ENCODE peak calls at places on chromosomes 6 and 20, in ten cellular contexts. G is transverse colon, O is A549, A is sigmoid colon, F is HepG2, R is SK-N-SH, L is ovary, X is stomach, Q is tibial nerve, B is suprapubic skin. N is an unnamed sample.

GRCh38 chr6:55239099-55239498 is 64.8 kb downstream of the HCRTR2 start:
- DNase-seq in G (no peak), O (no peak), A (no peak), F (no peak), R (no peak), L (no peak), X (no peak), Q (no peak), B (no peak), N (no peak)

GRCh38 chr6:55953384-55953783 is 78.0 kb upstream of the BMP5 start:
- DNase-seq in G (no peak), O (peak), A (no peak), F (peak), R (no peak), L (no peak), X (no peak), Q (no peak), B (no peak), N (no peak)

GRCh38 chr20:50292324-50293243 is 102.0 kb downstream of the CEBPB start:
- DNase-seq in G (peak), O (peak), A (peak), F (peak), R (no peak), L (peak), X (peak), Q (peak), B (peak), N (peak)

GRCh38 chr6:170459451-170459850 is 93.7 kb downstream of the PSMB1 start:
- DNase-seq in G (peak), O (no peak), A (no peak), F (no peak), R (no peak), L (no peak), X (peak), Q (no peak), B (no peak), N (no peak)

GRCh38 chr6:138724015-138724414 is 49.6 kb upstream of the CCDC28A start:
- DNase-seq in G (peak), O (no peak), A (no peak), F (peak), R (no peak), L (no peak), X (peak), Q (peak), B (no peak), N (no peak)

GRCh38 chr20:50792708-50793574 is 1.9 kb upstream of the BCAS4 start:
- DNase-seq in G (no peak), O (no peak), A (no peak), F (no peak), R (no peak), L (no peak), X (no peak), Q (no peak), B (no peak), N (no peak)

GRCh38 chr6:111113731-111114438 is 26.6 kb downstream of the SLC16A10 start:
- DNase-seq in G (no peak), O (no peak), A (peak), F (no peak), R (peak), L (peak), X (peak), Q (no peak), B (no peak), N (no peak)

GRCh38 chr20:58433759-58434158 is 44.7 kb downstream of the VAPB start:
- DNase-seq in G (no peak), O (no peak), A (no peak), F (no peak), R (no peak), L (no peak), X (no peak), Q (no peak), B (no peak), N (no peak)

GRCh38 chr6:158031445-158032353 is 50.0 kb downstream of the SYNJ2 start:
- DNase-seq in G (peak), O (no peak), A (peak), F (no peak), R (peak), L (peak), X (peak), Q (no peak), B (no peak), N (no peak)

GRCh38 chr6:107115695-107116327 is 496 bp upstream of the BEND3 start:
- DNase-seq in G (peak), O (peak), A (peak), F (peak), R (peak), L (peak), X (peak), Q (no peak), B (peak), N (no peak)

GRCh38 chr20:25225642-25226432 is 22.0 kb upstream of the PYGB start:
- DNase-seq in G (no peak), O (no peak), A (no peak), F (no peak), R (peak), L (no peak), X (no peak), Q (no peak), B (no peak), N (no peak)

GRCh38 chr6:3272911-3273547 is 14.3 kb downstream of the PSMG4 start:
- DNase-seq in G (no peak), O (no peak), A (no peak), F (no peak), R (no peak), L (no peak), X (no peak), Q (no peak), B (no peak), N (no peak)

GRCh38 chr20:6162239-6162638 is 39.4 kb upstream of the FERMT1 start:
- DNase-seq in G (no peak), O (no peak), A (peak), F (no peak), R (no peak), L (no peak), X (no peak), Q (peak), B (no peak), N (peak)

GRCh38 chr6:146871613-146872465 is 273.1 kb downstream of the ADGB start:
- DNase-seq in G (no peak), O (no peak), A (no peak), F (peak), R (peak), L (no peak), X (no peak), Q (no peak), B (no peak), N (no peak)

GRCh38 chr6:127352519-127352918 is 9.1 kb upstream of the ECHDC1 start:
- DNase-seq in G (no peak), O (no peak), A (no peak), F (no peak), R (no peak), L (no peak), X (no peak), Q (no peak), B (no peak), N (no peak)

GRCh38 chr6:156954191-156954590 is 177.0 kb downstream of the ARID1B start:
- DNase-seq in G (no peak), O (no peak), A (no peak), F (no peak), R (no peak), L (no peak), X (no peak), Q (no peak), B (no peak), N (no peak)

GRCh38 chr20:2747676-2748235 is 52.7 kb downstream of the CPXM1 start:
- DNase-seq in G (no peak), O (no peak), A (no peak), F (no peak), R (no peak), L (no peak), X (no peak), Q (no peak), B (no peak), N (peak)

GRCh38 chr6:166494757-166495486 is 91.6 kb downstream of the RAMACL start:
- DNase-seq in G (no peak), O (no peak), A (peak), F (no peak), R (no peak), L (no peak), X (no peak), Q (no peak), B (peak), N (no peak)

GRCh38 chr20:4637081-4637797 is 84.5 kb upstream of the PRND start:
- DNase-seq in G (no peak), O (no peak), A (no peak), F (no peak), R (no peak), L (no peak), X (no peak), Q (no peak), B (no peak), N (no peak)

GRCh38 chr20:50363027-50363426 is 147.2 kb upstream of the PTPN1 start:
- DNase-seq in G (no peak), O (no peak), A (no peak), F (no peak), R (no peak), L (no peak), X (no peak), Q (no peak), B (no peak), N (no peak)

GRCh38 chr6:157244175-157244574 is 79.1 kb downstream of the TMEM242 start:
- DNase-seq in G (no peak), O (no peak), A (no peak), F (no peak), R (no peak), L (no peak), X (no peak), Q (no peak), B (no peak), N (no peak)

GRCh38 chr6:13813621-13814175 is 659 bp downstream of the MCUR1 start:
- DNase-seq in G (peak), O (peak), A (peak), F (peak), R (peak), L (peak), X (peak), Q (no peak), B (peak), N (no peak)

GRCh38 chr6:127716425-127716930 is 139.5 kb downstream of the C6orf58 start:
- DNase-seq in G (no peak), O (no peak), A (no peak), F (no peak), R (no peak), L (no peak), X (no peak), Q (no peak), B (no peak), N (no peak)

GRCh38 chr6:108564178-108564577 is 3.5 kb downstream of the FOXO3 start:
- DNase-seq in G (no peak), O (no peak), A (no peak), F (no peak), R (no peak), L (no peak), X (no peak), Q (no peak), B (no peak), N (no peak)

GRCh38 chr20:63895886-63896135 is 885 bp downstream of the DNAJC5 start:
- DNase-seq in G (no peak), O (no peak), A (no peak), F (no peak), R (no peak), L (no peak), X (no peak), Q (no peak), B (no peak), N (no peak)

GRCh38 chr6:44059359-44060342 is 67.6 kb downstream of the MRPL14 start:
- DNase-seq in G (no peak), O (no peak), A (no peak), F (no peak), R (no peak), L (no peak), X (peak), Q (no peak), B (no peak), N (no peak)

GRCh38 chr6:157187182-157188093 is 135.9 kb downstream of the TMEM242 start:
- DNase-seq in G (no peak), O (no peak), A (peak), F (peak), R (no peak), L (no peak), X (peak), Q (no peak), B (no peak), N (no peak)

GRCh38 chr6:2945069-2945452 is 26.3 kb downstream of the SERPINB6 start:
- DNase-seq in G (no peak), O (no peak), A (no peak), F (no peak), R (no peak), L (no peak), X (no peak), Q (no peak), B (peak), N (peak)

GRCh38 chr6:14511192-14511591 is 393.6 kb downstream of the CD83 start:
- DNase-seq in G (no peak), O (no peak), A (no peak), F (no peak), R (no peak), L (no peak), X (no peak), Q (no peak), B (no peak), N (peak)

GRCh38 chr6:118659513-118660217 is 8.3 kb upstream of the CEP85L start:
- DNase-seq in G (peak), O (no peak), A (no peak), F (no peak), R (no peak), L (no peak), X (peak), Q (no peak), B (no peak), N (no peak)

GRCh38 chr6:2959909-2960719 is 11.3 kb downstream of the SERPINB6 start:
- DNase-seq in G (no peak), O (no peak), A (no peak), F (no peak), R (no peak), L (no peak), X (no peak), Q (no peak), B (no peak), N (no peak)

GRCh38 chr6:162907876-162908481 is 180.2 kb downstream of the PACRG start:
- DNase-seq in G (no peak), O (no peak), A (no peak), F (peak), R (no peak), L (no peak), X (no peak), Q (no peak), B (no peak), N (no peak)

GRCh38 chr20:63092660-63093215 is 86.0 kb upstream of the BHLHE23 start:
- DNase-seq in G (peak), O (no peak), A (peak), F (no peak), R (no peak), L (peak), X (no peak), Q (no peak), B (peak), N (no peak)

GRCh38 chr20:22182148-22182547 is 402.2 kb downstream of the FOXA2 start:
- DNase-seq in G (no peak), O (no peak), A (no peak), F (no peak), R (no peak), L (no peak), X (no peak), Q (no peak), B (no peak), N (no peak)

GRCh38 chr6:39897699-39898098 is 36.6 kb downstream of the MOCS1 start:
- DNase-seq in G (peak), O (no peak), A (no peak), F (no peak), R (no peak), L (no peak), X (no peak), Q (no peak), B (peak), N (no peak)

GRCh38 chr6:121143476-121143875 is 190.8 kb downstream of the TBC1D32 start:
- DNase-seq in G (no peak), O (no peak), A (no peak), F (no peak), R (no peak), L (no peak), X (no peak), Q (no peak), B (no peak), N (no peak)

GRCh38 chr20:40668449-40669228 is 20.4 kb downstream of the MAFB start:
- DNase-seq in G (no peak), O (no peak), A (no peak), F (peak), R (peak), L (no peak), X (no peak), Q (no peak), B (no peak), N (no peak)

GRCh38 chr20:49669601-49670189 is 44.0 kb downstream of the B4GALT5 start:
- DNase-seq in G (no peak), O (no peak), A (no peak), F (no peak), R (no peak), L (no peak), X (no peak), Q (no peak), B (no peak), N (no peak)

GRCh38 chr6:6577736-6578135 is 10.8 kb upstream of the LY86 start:
- DNase-seq in G (no peak), O (no peak), A (no peak), F (no peak), R (no peak), L (no peak), X (no peak), Q (no peak), B (no peak), N (no peak)

GRCh38 chr6:41748542-41748941 is 1.3 kb upstream of the PGC start:
- DNase-seq in G (no peak), O (no peak), A (no peak), F (peak), R (no peak), L (no peak), X (peak), Q (no peak), B (no peak), N (no peak)

GRCh38 chr20:36237477-36237876 is 1.2 kb downstream of the AAR2 start:
- DNase-seq in G (no peak), O (no peak), A (peak), F (no peak), R (no peak), L (no peak), X (no peak), Q (no peak), B (no peak), N (no peak)
- H3K4me3 ChIP-seq in G (peak), O (peak), A (peak), F (peak), R (peak), L (peak), X (peak), Q (peak), B (peak), N (peak)

DNA sequence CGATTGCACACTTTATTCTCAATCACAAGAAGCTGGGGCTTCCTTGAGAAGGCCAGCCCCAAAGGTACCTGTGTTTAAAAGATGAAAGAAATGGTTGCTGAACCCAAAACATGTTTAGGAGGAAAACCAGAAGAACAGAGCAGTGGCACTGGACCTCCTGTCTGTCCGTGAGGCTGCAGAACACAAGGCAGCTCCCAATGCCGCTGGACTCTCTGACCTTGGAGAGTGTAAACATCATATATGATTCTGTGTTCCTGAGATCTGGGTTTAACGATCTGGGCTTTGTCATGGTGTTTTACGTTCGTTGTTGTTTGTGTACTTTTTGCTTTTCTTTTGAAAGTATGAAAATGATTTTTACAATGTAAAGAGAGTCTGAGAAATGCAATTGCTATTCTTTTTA is 106.1 kb downstream of the SLC22A3 start:
- DNase-seq in G (no peak), O (no peak), A (no peak), F (peak), R (no peak), L (no peak), X (no peak), Q (no peak), B (no peak), N (peak)
- TF ChIP-seq EP300 in G (no peak), O (no peak), A (no peak), F (no peak), R (no peak), L (no peak), X (no peak), Q (no peak), B (no peak), N (no peak)

DNA sequence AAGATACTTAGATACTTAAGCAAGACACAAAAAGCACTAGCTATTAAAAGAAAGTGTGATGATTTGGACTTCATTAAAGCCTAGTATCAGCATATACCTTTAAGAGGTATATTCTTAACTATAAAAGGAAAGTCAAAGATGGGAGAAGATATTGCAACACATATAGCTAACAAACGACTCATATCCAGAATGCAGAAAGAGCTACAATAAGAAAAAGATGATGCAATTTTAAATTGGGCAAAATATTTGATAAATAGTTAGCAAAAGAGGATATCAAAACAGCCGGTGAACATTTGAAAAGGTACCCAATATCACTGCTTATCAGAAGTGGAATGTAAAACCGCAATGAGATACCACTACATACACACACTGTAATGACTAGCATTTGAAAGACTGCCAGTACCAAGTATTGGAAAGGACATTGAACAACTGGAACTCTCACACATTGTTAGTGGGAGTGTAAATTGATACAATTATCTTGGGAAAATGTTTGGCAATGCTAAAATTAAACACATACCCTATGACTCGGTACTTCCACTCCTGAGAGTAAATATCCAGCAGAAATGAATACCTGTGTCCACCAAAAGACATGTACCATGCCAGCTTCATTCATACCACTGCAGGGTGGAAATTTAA is 25.7 kb downstream of the MUC22 start:
- DNase-seq in G (no peak), O (no peak), A (no peak), F (no peak), R (no peak), L (no peak), X (no peak), Q (no peak), B (no peak), N (no peak)
- H3K4me3 ChIP-seq in G (no peak), O (no peak), A (no peak), F (no peak), R (no peak), L (no peak), X (no peak), Q (no peak), B (no peak), N (no peak)

GRCh38 chr6:45900808-45901752 is 114.6 kb downstream of the CLIC5 start:
- DNase-seq in G (no peak), O (no peak), A (no peak), F (no peak), R (no peak), L (no peak), X (no peak), Q (no peak), B (no peak), N (peak)
- TF ChIP-seq EP300 in G (no peak), O (no peak), A (no peak), F (no peak), R (no peak), L (no peak), X (no peak), Q (no peak), B (no peak), N (no peak)

DNA sequence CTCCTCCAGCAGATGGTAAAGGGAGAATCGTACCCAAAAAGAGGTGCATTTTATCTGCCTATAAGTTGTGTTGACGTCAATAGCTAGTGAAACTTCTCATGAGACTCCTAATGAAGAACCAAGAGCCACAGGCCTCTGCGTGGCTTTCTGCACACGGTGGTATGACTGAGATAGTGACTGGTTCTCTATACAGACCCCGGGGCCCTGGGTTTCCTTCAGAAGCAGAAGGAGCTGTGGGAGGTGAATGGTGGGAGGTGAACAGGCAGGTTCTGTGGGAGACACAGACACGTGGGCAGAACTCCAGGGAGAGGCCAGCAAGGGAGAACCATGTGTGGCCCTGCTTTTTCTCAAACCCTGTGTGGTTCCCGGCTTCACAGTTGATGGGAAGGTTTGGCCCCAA is 5.5 kb upstream of the FAM209A start:
- DNase-seq in G (no peak), O (no peak), A (no peak), F (no peak), R (no peak), L (no peak), X (no peak), Q (no peak), B (peak), N (no peak)
- H3K4me3 ChIP-seq in G (no peak), O (no peak), A (no peak), F (no peak), R (no peak), L (no peak), X (no peak), Q (no peak), B (no peak), N (no peak)

DNA sequence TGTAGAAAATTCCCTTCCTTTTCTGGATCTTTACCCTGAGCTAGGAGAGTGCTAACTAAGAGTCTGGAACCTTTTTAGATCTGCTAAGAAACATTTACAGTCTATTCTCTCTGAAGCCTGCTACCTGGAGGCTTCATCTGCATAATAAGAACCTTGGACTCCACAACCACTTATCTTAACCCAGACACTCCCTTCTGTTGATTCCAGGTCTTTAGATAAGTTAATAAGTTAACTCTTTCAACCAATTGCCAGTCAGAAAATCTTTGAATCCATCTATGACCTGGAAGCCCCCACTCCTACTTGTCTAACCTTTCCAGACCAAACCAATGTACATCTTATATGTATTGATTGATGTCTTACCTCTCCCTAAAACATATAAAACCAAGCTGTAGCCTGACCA is 150.5 kb downstream of the PKHD1 start:
- DNase-seq in G (no peak), O (no peak), A (no peak), F (no peak), R (no peak), L (no peak), X (no peak), Q (no peak), B (no peak), N (no peak)
- TF ChIP-seq EP300 in G (no peak), O (no peak), A (no peak), F (no peak), R (no peak), L (no peak), X (no peak), Q (no peak), B (no peak), N (no peak)

N was measured in esophagus muscularis mucosa.